ENCODE peak calls at places on chromosomes 1 and 21, in five cellular contexts. V is ascending aorta, M is psoas muscle, T is OCI-LY7, O is PC-9. R is an unnamed sample.

GRCh38 chr1:106995970-106996369 is 60.5 kb upstream of the PRMT6 start:
- DNase-seq in V (no peak), T (peak; percentile 62), O (no peak), M (no peak), R (no peak)

GRCh38 chr1:32062867-32063230 is 9.9 kb upstream of the TMEM39B start:
- DNase-seq in O (no peak), V (no peak), T (no peak), M (no peak), R (no peak)

GRCh38 chr1:201072149-201072548 is 40.1 kb downstream of the CACNA1S start:
- DNase-seq in V (no peak), T (no peak), M (no peak), O (no peak), R (no peak)

GRCh38 chr1:6075747-6076146 is 30.1 kb downstream of the KCNAB2 start:
- DNase-seq in O (no peak), V (no peak), T (peak; percentile 26), M (no peak), R (no peak)

GRCh38 chr1:4177425-4178150 is 277.5 kb upstream of the C1orf174 start:
- DNase-seq in M (no peak), O (no peak), V (no peak), T (peak; percentile 53), R (no peak)

GRCh38 chr1:114032271-114033218 is 53.3 kb downstream of the OLFML3 start:
- DNase-seq in M (no peak), V (no peak), T (no peak), O (no peak), R (no peak)

GRCh38 chr21:37396855-37397254 is 30.3 kb downstream of the DYRK1A start:
- DNase-seq in M (no peak), O (no peak), T (no peak), V (no peak), R (no peak)

GRCh38 chr1:226082959-226083302 is 20.4 kb downstream of the H3-3A start:
- DNase-seq in T (peak; percentile 30), M (peak; percentile 81), O (peak; percentile 71), V (no peak), R (peak; percentile 68)

GRCh38 chr1:159008744-159009188 is 941 bp upstream of the IFI16 start:
- DNase-seq in T (peak; percentile 83), V (no peak), M (no peak), O (no peak), R (no peak)

GRCh38 chr1:93519196-93519825 is 71.4 kb downstream of the FNBP1L start:
- DNase-seq in T (no peak), O (no peak), M (no peak), V (no peak), R (no peak)

GRCh38 chr1:153679337-153680119 is 1.0 kb downstream of the NPR1 start:
- DNase-seq in O (no peak), M (peak; percentile 62), T (no peak), V (no peak), R (peak; percentile 43)

GRCh38 chr1:112268408-112268807 is 127.6 kb upstream of the CTTNBP2NL start:
- DNase-seq in T (no peak), M (no peak), V (no peak), O (no peak), R (no peak)

GRCh38 chr1:235404190-235404589 is 37.0 kb downstream of the TBCE start:
- DNase-seq in M (no peak), T (no peak), O (peak; percentile 58), V (no peak), R (no peak)

GRCh38 chr1:20726107-20726911 is 6.2 kb downstream of the SH2D5 start:
- DNase-seq in M (no peak), V (no peak), O (no peak), T (no peak), R (no peak)

GRCh38 chr21:22516230-22516629 is 1518.0 kb downstream of the NCAM2 start:
- DNase-seq in O (no peak), T (no peak), V (no peak), M (no peak), R (no peak)

GRCh38 chr21:32477424-32477745 is 64.9 kb downstream of the EVA1C start:
- DNase-seq in O (no peak), V (no peak), T (no peak), M (no peak), R (no peak)

GRCh38 chr1:207888647-207889046 is 22.3 kb downstream of the CD34 start:
- DNase-seq in V (no peak), M (peak; percentile 85), T (no peak), O (no peak), R (no peak)

DNA sequence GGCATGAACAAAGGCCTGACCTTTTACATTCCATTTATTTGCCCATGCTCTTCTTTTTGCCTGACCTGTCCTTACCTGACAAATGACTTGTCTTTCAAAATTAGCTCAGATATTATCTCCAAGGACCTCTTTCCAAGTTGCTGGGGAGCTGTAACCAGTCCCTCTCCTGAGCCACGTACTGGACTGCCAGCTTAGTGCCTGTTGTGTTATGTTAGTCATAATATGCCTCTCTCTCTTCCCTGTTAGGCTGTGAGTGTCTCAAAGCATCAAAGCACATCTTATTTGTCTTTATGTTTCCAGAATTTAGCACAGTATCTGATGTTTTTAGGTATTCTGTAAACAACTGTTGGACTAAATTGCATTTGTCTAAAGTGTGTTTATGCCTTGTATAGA is 13.7 kb upstream of the PODN start:
- DNase-seq in V (no peak), M (no peak), O (no peak), T (no peak), R (no peak)
- H3K4me1 ChIP-seq in V (peaks cover 9% of the 10 kb centered on the region), M (peaks cover 8% of the 10 kb centered on the region), O (peaks cover 47% of the 10 kb centered on the region), T (no peaks in the 10 kb centered on the region), R (no peaks in the 10 kb centered on the region)

GRCh38 chr1:8378202-8378601 is 60.3 kb downstream of the SLC45A1 start:
- DNase-seq in V (no peak), M (no peak), T (no peak), O (no peak), R (peak; percentile 24)

GRCh38 chr1:8377382-8377928 is 59.5 kb downstream of the SLC45A1 start:
- DNase-seq in V (no peak), T (no peak), O (no peak), M (no peak), R (no peak)

GRCh38 chr1:8381618-8382017 is 63.7 kb downstream of the SLC45A1 start:
- DNase-seq in V (no peak), O (no peak), M (no peak), T (no peak), R (no peak)

GRCh38 chr1:8378981-8379470 is 61.1 kb downstream of the SLC45A1 start:
- DNase-seq in V (no peak), T (no peak), M (no peak), O (no peak), R (no peak)

GRCh38 chr1:8379513-8380186 is 61.7 kb downstream of the SLC45A1 start:
- DNase-seq in T (no peak), O (no peak), V (no peak), M (no peak), R (no peak)
- TF ChIP-seq CTCF in T (no peak), O (no peak), V (no peak), M (no peak), R (no peak)

DNA sequence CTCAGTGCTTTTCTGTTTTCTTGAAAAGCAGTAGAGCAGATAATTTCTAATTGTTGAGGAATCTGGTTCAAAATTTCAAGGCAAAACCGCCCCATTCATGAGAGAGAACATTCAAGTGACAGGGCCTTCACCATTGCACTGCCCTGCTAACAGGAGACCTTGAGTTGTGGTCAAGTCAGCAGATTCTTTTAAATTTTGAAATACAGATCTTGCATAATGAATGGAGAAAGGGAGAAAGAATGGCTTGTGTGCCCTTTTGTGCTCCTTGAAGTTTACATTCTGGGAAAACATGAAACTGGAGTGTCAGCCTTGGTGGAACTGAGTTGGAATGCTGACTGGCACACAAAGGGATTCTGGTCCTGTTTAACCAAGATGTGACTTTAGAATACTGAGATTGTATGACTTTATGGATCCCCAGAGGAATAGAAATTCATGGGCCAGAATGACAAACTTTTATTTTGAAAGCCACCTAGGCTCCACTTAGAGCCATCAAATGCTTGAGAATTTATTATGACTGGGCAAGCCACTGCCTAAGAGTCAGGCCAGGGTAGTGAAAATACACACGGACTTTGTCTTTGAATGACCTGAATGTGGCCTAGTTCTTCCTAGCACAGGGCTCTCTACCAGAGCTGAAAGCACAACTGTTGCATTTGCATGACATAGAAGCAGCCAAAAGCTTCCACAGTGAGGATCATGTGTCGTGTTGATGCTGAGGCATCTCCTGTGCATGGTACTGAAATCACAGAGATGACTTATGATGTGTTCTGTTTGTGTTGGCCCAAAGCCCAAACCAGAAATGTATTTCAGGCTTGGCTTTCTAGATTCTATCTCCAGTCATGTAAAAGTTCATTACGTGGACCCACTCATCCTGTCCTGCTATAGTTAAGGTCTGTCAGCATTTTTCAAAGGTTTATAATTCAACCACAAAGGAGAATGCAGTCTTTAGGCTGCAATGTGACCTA is 164.2 kb upstream of the UBE2U start:
- DNase-seq in V (peak; percentile 18), O (peak; percentile 76), M (peak; percentile 62), T (no peak), R (no peak)
- H3K4me1 ChIP-seq in V (peaks cover 66% of the 10 kb centered on the region), O (peaks cover 58% of the 10 kb centered on the region), M (peaks cover 30% of the 10 kb centered on the region), T (no peaks in the 10 kb centered on the region), R (no peaks in the 10 kb centered on the region)

GRCh38 chr1:156767101-156767878 is at the start of gene PRCC:
- DNase-seq in O (peak; percentile 96), T (peak; percentile 99), M (peak; percentile 99), V (peak; percentile 98), R (peak; percentile 98)
- TF ChIP-seq CTCF in O (no peak), T (no peak), M (no peak), V (no peak), R (no peak)

GRCh38 chr21:45105906-45106485 is 31.6 kb downstream of the ADARB1 start:
- DNase-seq in T (no peak), V (no peak), O (no peak), M (no peak), R (no peak)

GRCh38 chr21:45104560-45104959 is 30.2 kb downstream of the ADARB1 start:
- DNase-seq in V (no peak), O (no peak), M (no peak), T (no peak), R (no peak)

GRCh38 chr21:45100866-45101265 is 26.5 kb downstream of the ADARB1 start:
- DNase-seq in M (no peak), T (no peak), O (no peak), V (no peak), R (no peak)

GRCh38 chr21:45102391-45102932 is 28.1 kb downstream of the ADARB1 start:
- DNase-seq in V (no peak), O (peak; percentile 33), M (no peak), T (peak; percentile 36), R (no peak)

GRCh38 chr21:45103966-45104520 is 29.7 kb downstream of the ADARB1 start:
- DNase-seq in O (no peak), V (no peak), M (no peak), T (no peak), R (no peak)
- H3K4me1 ChIP-seq in O (no peaks in the 10 kb centered on the region), V (peaks cover 55% of the 10 kb centered on the region), M (peaks cover 61% of the 10 kb centered on the region), T (peaks cover 51% of the 10 kb centered on the region), R (no peaks in the 10 kb centered on the region)

DNA sequence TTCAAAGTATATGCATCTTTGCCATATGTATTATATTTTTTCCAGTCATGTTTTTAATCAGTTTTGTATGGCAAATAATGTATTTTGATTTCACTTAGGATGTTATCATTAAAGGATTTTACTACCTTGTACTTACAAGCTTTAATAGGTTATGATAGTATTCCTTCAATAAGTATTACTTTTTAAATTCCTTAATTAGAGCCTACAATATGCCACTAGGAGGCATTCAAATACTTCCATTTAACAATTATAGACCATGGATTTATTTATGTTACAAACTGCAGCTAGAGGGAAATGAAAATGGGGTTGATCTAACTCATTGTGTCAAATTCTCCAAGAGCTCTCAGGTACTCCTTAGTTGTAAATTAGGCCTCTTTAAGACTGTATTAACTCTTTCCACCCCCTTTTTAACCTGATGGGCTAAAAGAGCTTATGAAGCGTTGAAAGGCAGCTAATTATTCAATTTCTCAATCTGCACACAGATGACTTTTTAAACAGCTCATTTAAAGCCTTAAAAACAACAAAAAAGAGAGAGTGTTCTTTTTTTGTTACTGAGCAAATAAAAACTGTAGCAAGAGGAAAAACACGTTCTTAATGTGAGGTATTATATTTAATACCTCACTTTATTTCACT is 156.2 kb downstream of the DENND1B start:
- DNase-seq in O (no peak), T (peak; percentile 51), M (no peak), V (no peak), R (no peak)
- TF ChIP-seq CTCF in O (peak; percentile 62), T (peak; percentile 73), M (peak; percentile 40), V (no peak), R (no peak)

R was measured in Caco-2.